ENCODE peak calls at places on chromosomes 1 and 21, in six cellular contexts. One of them, this sample, is unnamed.

GRCh38 chr1:54795100-54795665 is 5.9 kb downstream of the TTC22 start:
- DNase-seq in fibroblast of the aortic adventitia: no peak
- DNase-seq in neural progenitor cell: no peak
- DNase-seq in Panc1: no peak
- DNase-seq in foreskin fibroblast: peak
- DNase-seq in CD8-positive, alpha-beta T cell: no peak
- DNase-seq in this sample: no peak

GRCh38 chr1:16430598-16430997 is 6.6 kb downstream of the SPATA21 start:
- DNase-seq in fibroblast of the aortic adventitia: no peak
- DNase-seq in neural progenitor cell: peak
- DNase-seq in Panc1: no peak
- DNase-seq in foreskin fibroblast: no peak
- DNase-seq in CD8-positive, alpha-beta T cell: no peak
- DNase-seq in this sample: no peak

GRCh38 chr1:23013657-23014056 is 2.0 kb downstream of the TEX46 start:
- DNase-seq in fibroblast of the aortic adventitia: no peak
- DNase-seq in neural progenitor cell: peak
- DNase-seq in Panc1: no peak
- DNase-seq in foreskin fibroblast: no peak
- DNase-seq in CD8-positive, alpha-beta T cell: no peak
- DNase-seq in this sample: no peak

GRCh38 chr1:12174789-12175455 is 8.1 kb downstream of the TNFRSF1B start:
- DNase-seq in fibroblast of the aortic adventitia: no peak
- DNase-seq in neural progenitor cell: peak
- DNase-seq in Panc1: no peak
- DNase-seq in foreskin fibroblast: peak
- DNase-seq in CD8-positive, alpha-beta T cell: no peak
- DNase-seq in this sample: no peak

GRCh38 chr21:16196521-16197208 is 466.9 kb downstream of the USP25 start:
- DNase-seq in fibroblast of the aortic adventitia: peak
- DNase-seq in neural progenitor cell: no peak
- DNase-seq in Panc1: no peak
- DNase-seq in foreskin fibroblast: peak
- DNase-seq in CD8-positive, alpha-beta T cell: no peak
- DNase-seq in this sample: no peak

GRCh38 chr1:215833936-215834729 is 267.0 kb downstream of the KCTD3 start:
- DNase-seq in fibroblast of the aortic adventitia: no peak
- DNase-seq in neural progenitor cell: no peak
- DNase-seq in Panc1: no peak
- DNase-seq in foreskin fibroblast: peak
- DNase-seq in CD8-positive, alpha-beta T cell: no peak
- DNase-seq in this sample: no peak

GRCh38 chr1:4048076-4048475 is 148.0 kb upstream of the C1orf174 start:
- DNase-seq in fibroblast of the aortic adventitia: no peak
- DNase-seq in neural progenitor cell: no peak
- DNase-seq in Panc1: no peak
- DNase-seq in foreskin fibroblast: no peak
- DNase-seq in CD8-positive, alpha-beta T cell: no peak
- DNase-seq in this sample: no peak

GRCh38 chr1:185733818-185734709 is at the start of gene HMCN1:
- DNase-seq in fibroblast of the aortic adventitia: peak
- DNase-seq in neural progenitor cell: peak
- DNase-seq in Panc1: no peak
- DNase-seq in foreskin fibroblast: peak
- DNase-seq in CD8-positive, alpha-beta T cell: peak
- DNase-seq in this sample: no peak

GRCh38 chr1:67773462-67773861 is 59.8 kb downstream of the GNG12 start:
- DNase-seq in fibroblast of the aortic adventitia: no peak
- DNase-seq in neural progenitor cell: no peak
- DNase-seq in Panc1: no peak
- DNase-seq in foreskin fibroblast: peak
- DNase-seq in CD8-positive, alpha-beta T cell: no peak
- DNase-seq in this sample: no peak

GRCh38 chr1:33473900-33474299 is 1.5 kb downstream of the ZSCAN20 start:
- DNase-seq in fibroblast of the aortic adventitia: no peak
- DNase-seq in neural progenitor cell: no peak
- DNase-seq in Panc1: no peak
- DNase-seq in foreskin fibroblast: peak
- DNase-seq in CD8-positive, alpha-beta T cell: no peak
- DNase-seq in this sample: no peak

GRCh38 chr1:119012383-119012782 is 24.2 kb upstream of the TBX15 start:
- DNase-seq in fibroblast of the aortic adventitia: no peak
- DNase-seq in neural progenitor cell: no peak
- DNase-seq in Panc1: no peak
- DNase-seq in foreskin fibroblast: no peak
- DNase-seq in CD8-positive, alpha-beta T cell: no peak
- DNase-seq in this sample: no peak

GRCh38 chr21:38525454-38525853 is 27.2 kb upstream of the ERG start:
- DNase-seq in fibroblast of the aortic adventitia: no peak
- DNase-seq in neural progenitor cell: no peak
- DNase-seq in Panc1: no peak
- DNase-seq in foreskin fibroblast: no peak
- DNase-seq in CD8-positive, alpha-beta T cell: no peak
- DNase-seq in this sample: no peak

GRCh38 chr1:194447635-194448034 is 1261.2 kb upstream of the B3GALT2 start:
- DNase-seq in fibroblast of the aortic adventitia: no peak
- DNase-seq in neural progenitor cell: no peak
- DNase-seq in Panc1: no peak
- DNase-seq in foreskin fibroblast: peak
- DNase-seq in CD8-positive, alpha-beta T cell: no peak
- DNase-seq in this sample: peak

GRCh38 chr1:234658143-234658542 is 48.2 kb upstream of the IRF2BP2 start:
- DNase-seq in fibroblast of the aortic adventitia: peak
- DNase-seq in neural progenitor cell: peak
- DNase-seq in Panc1: no peak
- DNase-seq in foreskin fibroblast: peak
- DNase-seq in CD8-positive, alpha-beta T cell: no peak
- DNase-seq in this sample: no peak

GRCh38 chr21:17613242-17613676 is 558 bp upstream of the BTG3 start:
- DNase-seq in fibroblast of the aortic adventitia: peak
- DNase-seq in neural progenitor cell: no peak
- DNase-seq in Panc1: no peak
- DNase-seq in foreskin fibroblast: peak
- DNase-seq in CD8-positive, alpha-beta T cell: no peak
- DNase-seq in this sample: no peak

GRCh38 chr1:70038025-70038424 is 167.4 kb downstream of the LRRC40 start:
- DNase-seq in fibroblast of the aortic adventitia: no peak
- DNase-seq in neural progenitor cell: no peak
- DNase-seq in Panc1: no peak
- DNase-seq in foreskin fibroblast: peak
- DNase-seq in CD8-positive, alpha-beta T cell: no peak
- DNase-seq in this sample: no peak

GRCh38 chr1:121558514-121558913 is 373.7 kb downstream of the SRGAP2C start:
- DNase-seq in fibroblast of the aortic adventitia: peak
- DNase-seq in neural progenitor cell: peak
- DNase-seq in Panc1: peak
- DNase-seq in foreskin fibroblast: peak
- DNase-seq in CD8-positive, alpha-beta T cell: no peak
- DNase-seq in this sample: peak

GRCh38 chr1:31787786-31788137 is 23.6 kb upstream of the ADGRB2 start:
- DNase-seq in fibroblast of the aortic adventitia: no peak
- DNase-seq in neural progenitor cell: no peak
- DNase-seq in Panc1: no peak
- DNase-seq in foreskin fibroblast: no peak
- DNase-seq in CD8-positive, alpha-beta T cell: no peak
- DNase-seq in this sample: no peak

GRCh38 chr1:55049914-55050278 is 10.5 kb downstream of the PCSK9 start:
- DNase-seq in fibroblast of the aortic adventitia: peak
- DNase-seq in neural progenitor cell: no peak
- DNase-seq in Panc1: no peak
- DNase-seq in foreskin fibroblast: no peak
- DNase-seq in CD8-positive, alpha-beta T cell: no peak
- DNase-seq in this sample: no peak

GRCh38 chr1:222454196-222454595 is 93.7 kb downstream of the HHIPL2 start:
- DNase-seq in fibroblast of the aortic adventitia: peak
- DNase-seq in neural progenitor cell: no peak
- DNase-seq in Panc1: no peak
- DNase-seq in foreskin fibroblast: peak
- DNase-seq in CD8-positive, alpha-beta T cell: no peak
- DNase-seq in this sample: no peak

GRCh38 chr1:225519166-225519863 is 91.5 kb upstream of the LBR start:
- DNase-seq in fibroblast of the aortic adventitia: no peak
- DNase-seq in neural progenitor cell: peak
- DNase-seq in Panc1: no peak
- DNase-seq in foreskin fibroblast: peak
- DNase-seq in CD8-positive, alpha-beta T cell: no peak
- DNase-seq in this sample: no peak

GRCh38 chr1:59670662-59671061 is 144.1 kb upstream of the HOOK1 start:
- DNase-seq in fibroblast of the aortic adventitia: no peak
- DNase-seq in neural progenitor cell: no peak
- DNase-seq in Panc1: no peak
- DNase-seq in foreskin fibroblast: no peak
- DNase-seq in CD8-positive, alpha-beta T cell: no peak
- DNase-seq in this sample: no peak

GRCh38 chr1:232844791-232845190 is 39.6 kb downstream of the MAP10 start:
- DNase-seq in fibroblast of the aortic adventitia: peak
- DNase-seq in neural progenitor cell: no peak
- DNase-seq in Panc1: no peak
- DNase-seq in foreskin fibroblast: peak
- DNase-seq in CD8-positive, alpha-beta T cell: no peak
- DNase-seq in this sample: no peak

GRCh38 chr21:34640858-34641257 is 25.9 kb upstream of the RCAN1 start:
- DNase-seq in fibroblast of the aortic adventitia: peak
- DNase-seq in neural progenitor cell: no peak
- DNase-seq in Panc1: no peak
- DNase-seq in foreskin fibroblast: peak
- DNase-seq in CD8-positive, alpha-beta T cell: no peak
- DNase-seq in this sample: peak

GRCh38 chr1:110864260-110864659 is 8.7 kb upstream of the CD53 start:
- DNase-seq in fibroblast of the aortic adventitia: no peak
- DNase-seq in neural progenitor cell: no peak
- DNase-seq in Panc1: no peak
- DNase-seq in foreskin fibroblast: no peak
- DNase-seq in CD8-positive, alpha-beta T cell: no peak
- DNase-seq in this sample: no peak

GRCh38 chr1:61241411-61241838 is 159.1 kb downstream of the NFIA start:
- DNase-seq in fibroblast of the aortic adventitia: peak
- DNase-seq in neural progenitor cell: no peak
- DNase-seq in Panc1: no peak
- DNase-seq in foreskin fibroblast: peak
- DNase-seq in CD8-positive, alpha-beta T cell: no peak
- DNase-seq in this sample: no peak
- H3K4me3 ChIP-seq in fibroblast of the aortic adventitia: no peak
- H3K4me3 ChIP-seq in neural progenitor cell: no peak
- H3K4me3 ChIP-seq in Panc1: no peak
- H3K4me3 ChIP-seq in foreskin fibroblast: no peak
- H3K4me3 ChIP-seq in CD8-positive, alpha-beta T cell: no peak
- H3K4me3 ChIP-seq in this sample: no peak

DNA sequence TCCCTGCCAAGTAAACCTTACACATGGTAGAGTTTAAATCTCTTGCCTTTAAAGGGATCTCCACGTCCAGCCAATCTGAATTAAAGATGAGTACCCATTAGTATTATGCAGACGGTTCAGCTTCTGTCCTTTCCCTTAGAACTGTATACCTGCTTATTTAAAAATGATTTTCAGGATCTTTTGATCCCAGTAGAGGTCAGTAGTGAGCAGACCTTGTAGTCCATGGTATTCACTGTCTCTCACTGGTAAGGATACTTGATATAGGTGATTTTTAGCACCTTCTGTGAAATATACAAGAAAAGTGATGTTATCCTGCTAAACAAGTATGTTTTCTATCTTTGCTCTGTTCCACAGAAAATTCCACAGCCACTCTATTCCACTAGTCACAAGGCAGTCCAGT is 1211.6 kb upstream of the ADGRL4 start:
- DNase-seq in fibroblast of the aortic adventitia: peak
- DNase-seq in neural progenitor cell: peak
- DNase-seq in Panc1: peak
- DNase-seq in foreskin fibroblast: peak
- DNase-seq in CD8-positive, alpha-beta T cell: no peak
- DNase-seq in this sample: peak
- TF ChIP-seq CTCF in fibroblast of the aortic adventitia: peak
- TF ChIP-seq CTCF in neural progenitor cell: peak
- TF ChIP-seq CTCF in Panc1: peak
- TF ChIP-seq CTCF in foreskin fibroblast: peak
- TF ChIP-seq CTCF in CD8-positive, alpha-beta T cell: no peak
- TF ChIP-seq CTCF in this sample: peak

GRCh38 chr1:28309702-28310101 is 19.1 kb upstream of the MED18 start:
- DNase-seq in fibroblast of the aortic adventitia: no peak
- DNase-seq in neural progenitor cell: no peak
- DNase-seq in Panc1: no peak
- DNase-seq in foreskin fibroblast: no peak
- DNase-seq in CD8-positive, alpha-beta T cell: no peak
- DNase-seq in this sample: no peak

GRCh38 chr1:28317014-28317413 is 11.8 kb upstream of the MED18 start:
- DNase-seq in fibroblast of the aortic adventitia: no peak
- DNase-seq in neural progenitor cell: no peak
- DNase-seq in Panc1: no peak
- DNase-seq in foreskin fibroblast: no peak
- DNase-seq in CD8-positive, alpha-beta T cell: no peak
- DNase-seq in this sample: no peak

GRCh38 chr1:28308750-28309149 is 20.1 kb upstream of the MED18 start:
- DNase-seq in fibroblast of the aortic adventitia: no peak
- DNase-seq in neural progenitor cell: no peak
- DNase-seq in Panc1: no peak
- DNase-seq in foreskin fibroblast: no peak
- DNase-seq in CD8-positive, alpha-beta T cell: no peak
- DNase-seq in this sample: no peak

DNA sequence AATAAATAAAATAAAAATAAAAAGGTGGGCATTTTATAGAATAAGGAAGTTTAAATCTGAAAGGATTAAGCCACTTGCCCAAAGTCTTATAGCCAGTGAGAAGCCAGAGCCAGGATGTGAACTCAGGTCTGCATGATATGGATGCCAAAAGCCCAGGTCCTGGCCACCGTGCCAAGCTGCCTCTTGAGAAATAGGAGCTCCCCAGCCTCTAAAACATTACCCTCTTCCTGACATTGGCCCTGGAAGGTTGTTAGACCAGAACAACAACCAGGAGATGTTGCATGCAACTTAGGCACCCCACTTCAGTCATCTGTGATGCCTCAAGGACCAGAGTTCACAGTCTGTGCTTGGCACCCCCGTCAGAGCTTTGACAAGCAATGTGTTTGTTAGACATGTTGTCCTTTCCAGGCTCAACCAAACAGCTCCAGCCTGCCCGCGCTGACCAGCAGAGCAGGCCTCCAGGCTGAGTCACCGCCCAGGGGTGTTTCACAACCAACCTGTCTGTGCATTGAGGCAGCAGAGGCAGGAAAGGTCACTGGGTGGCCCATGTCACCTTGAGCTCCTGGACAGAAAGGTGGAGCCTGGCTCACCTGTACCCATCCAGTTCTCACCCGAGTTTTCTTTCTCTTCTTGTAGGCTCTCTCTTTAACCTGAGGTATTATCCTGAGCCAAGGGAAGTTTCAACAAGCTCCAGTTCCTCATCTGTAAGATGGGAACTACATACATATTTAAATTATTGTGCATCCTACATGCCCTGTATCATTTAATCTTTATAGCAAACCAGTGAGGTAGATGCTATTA is 14.9 kb upstream of the MED18 start:
- DNase-seq in fibroblast of the aortic adventitia: peak
- DNase-seq in neural progenitor cell: no peak
- DNase-seq in Panc1: peak
- DNase-seq in foreskin fibroblast: peak
- DNase-seq in CD8-positive, alpha-beta T cell: no peak
- DNase-seq in this sample: no peak
- H3K4me3 ChIP-seq in fibroblast of the aortic adventitia: no peak
- H3K4me3 ChIP-seq in neural progenitor cell: no peak
- H3K4me3 ChIP-seq in Panc1: no peak
- H3K4me3 ChIP-seq in foreskin fibroblast: no peak
- H3K4me3 ChIP-seq in CD8-positive, alpha-beta T cell: no peak
- H3K4me3 ChIP-seq in this sample: no peak

GRCh38 chr1:48228156-48228555 is 5.6 kb downstream of the SLC5A9 start:
- DNase-seq in fibroblast of the aortic adventitia: no peak
- DNase-seq in neural progenitor cell: peak
- DNase-seq in Panc1: no peak
- DNase-seq in foreskin fibroblast: no peak
- DNase-seq in CD8-positive, alpha-beta T cell: no peak
- DNase-seq in this sample: no peak
- TF ChIP-seq CTCF in fibroblast of the aortic adventitia: no peak
- TF ChIP-seq CTCF in neural progenitor cell: peak
- TF ChIP-seq CTCF in Panc1: no peak
- TF ChIP-seq CTCF in foreskin fibroblast: no peak
- TF ChIP-seq CTCF in CD8-positive, alpha-beta T cell: no peak
- TF ChIP-seq CTCF in this sample: no peak